ENCODE peak calls at places on chromosomes 12 and 14, in ten cellular contexts. B is hepatocyte, Q is pancreas, P is body of pancreas, C is Panc1, G is tibial artery, J is SK-N-SH, Z is heart right ventricle, U is heart left ventricle, H is prostate gland. S is an unnamed sample. For H3K4me1, the result is how much of the 10 kb centered on the place peaks cover.

GRCh38 chr14:96125536-96125935 is 79.1 kb upstream of the BDKRB2 start:
- DNase-seq in B (no peak), Q (no peak), P (peak), C (no peak), G (no peak), J (no peak), Z (no peak), U (no peak), H (no peak), S (no peak)

GRCh38 chr12:8911606-8912268 is 2.6 kb upstream of the PHC1 start:
- DNase-seq in B (no peak), Q (no peak), P (no peak), C (no peak), G (no peak), J (no peak), Z (no peak), U (no peak), H (no peak), S (no peak)

GRCh38 chr14:95265106-95266094 is 54.3 kb downstream of the CLMN start:
- DNase-seq in B (peak), Q (peak), P (peak), C (peak), G (no peak), J (no peak), Z (no peak), U (no peak), H (peak), S (no peak)

GRCh38 chr12:53825246-53826081 is 73.7 kb upstream of the CISTR start:
- DNase-seq in B (peak), Q (no peak), P (peak), C (peak), G (no peak), J (no peak), Z (no peak), U (no peak), H (no peak), S (no peak)

GRCh38 chr14:90281261-90281660 is 24.9 kb downstream of the PSMC1 start:
- DNase-seq in B (no peak), Q (no peak), P (no peak), C (no peak), G (no peak), J (no peak), Z (no peak), U (no peak), H (no peak), S (no peak)

GRCh38 chr14:85597701-85598100 is 67.8 kb downstream of the FLRT2 start:
- DNase-seq in B (no peak), Q (no peak), P (no peak), C (no peak), G (no peak), J (no peak), Z (no peak), U (no peak), H (no peak), S (no peak)

GRCh38 chr14:95319312-95320075 is at the start of gene CLMN:
- DNase-seq in B (peak), Q (peak), P (peak), C (no peak), G (no peak), J (peak), Z (peak), U (peak), H (peak), S (peak)

GRCh38 chr14:98219638-98220037 is 1052.4 kb downstream of the BCL11B start:
- DNase-seq in B (no peak), Q (no peak), P (no peak), C (no peak), G (no peak), J (no peak), Z (no peak), U (no peak), H (no peak), S (no peak)

GRCh38 chr12:3491938-3492867 is 1.2 kb downstream of the PRMT8 start:
- DNase-seq in B (peak), Q (peak), P (peak), C (no peak), G (no peak), J (peak), Z (peak), U (peak), H (peak), S (peak)

GRCh38 chr14:24327303-24327702 is 7.6 kb downstream of the ADCY4 start:
- DNase-seq in B (no peak), Q (no peak), P (no peak), C (no peak), G (no peak), J (no peak), Z (no peak), U (no peak), H (no peak), S (no peak)

GRCh38 chr14:68977137-68977740 is 1.9 kb downstream of the ACTN1 start:
- DNase-seq in B (no peak), Q (no peak), P (peak), C (no peak), G (peak), J (peak), Z (no peak), U (no peak), H (peak), S (no peak)

GRCh38 chr12:110279561-110279960 is 1.5 kb upstream of the ATP2A2 start:
- DNase-seq in B (no peak), Q (no peak), P (no peak), C (no peak), G (no peak), J (no peak), Z (no peak), U (no peak), H (no peak), S (no peak)

GRCh38 chr12:79689041-79689476 is 1.7 kb downstream of the PAWR start:
- DNase-seq in B (no peak), Q (no peak), P (no peak), C (no peak), G (no peak), J (no peak), Z (no peak), U (no peak), H (no peak), S (no peak)

GRCh38 chr12:126668538-126668937 is 1598.4 kb upstream of the TMEM132C start:
- DNase-seq in B (no peak), Q (no peak), P (no peak), C (no peak), G (no peak), J (no peak), Z (no peak), U (no peak), H (no peak), S (no peak)

GRCh38 chr12:12800406-12801180 is 12.6 kb upstream of the DDX47 start:
- DNase-seq in B (peak), Q (no peak), P (no peak), C (no peak), G (no peak), J (no peak), Z (no peak), U (no peak), H (no peak), S (no peak)

GRCh38 chr12:100437038-100437841 is 36.4 kb upstream of the NR1H4 start:
- DNase-seq in B (peak), Q (no peak), P (no peak), C (no peak), G (no peak), J (no peak), Z (no peak), U (no peak), H (no peak), S (no peak)

GRCh38 chr14:97380539-97380941 is 583.4 kb downstream of the VRK1 start:
- DNase-seq in B (peak), Q (no peak), P (no peak), C (no peak), G (no peak), J (no peak), Z (no peak), U (no peak), H (no peak), S (no peak)

GRCh38 chr12:111033281-111034147 is 113.1 kb upstream of the MYL2 start:
- DNase-seq in B (peak), Q (no peak), P (no peak), C (no peak), G (no peak), J (peak), Z (no peak), U (no peak), H (peak), S (no peak)

GRCh38 chr12:11652351-11653040 is 3.0 kb downstream of the ETV6 start:
- DNase-seq in B (peak), Q (no peak), P (no peak), C (no peak), G (peak), J (no peak), Z (peak), U (peak), H (peak), S (no peak)

GRCh38 chr12:11650697-11651281 is 1.3 kb downstream of the ETV6 start:
- DNase-seq in B (peak), Q (no peak), P (no peak), C (no peak), G (no peak), J (peak), Z (no peak), U (no peak), H (no peak), S (no peak)

GRCh38 chr12:11650279-11650696 is 814 bp downstream of the ETV6 start:
- DNase-seq in B (no peak), Q (peak), P (peak), C (no peak), G (no peak), J (peak), Z (peak), U (peak), H (peak), S (no peak)

GRCh38 chr12:11651377-11651776 is 1.9 kb downstream of the ETV6 start:
- DNase-seq in B (no peak), Q (no peak), P (no peak), C (no peak), G (no peak), J (no peak), Z (no peak), U (no peak), H (no peak), S (no peak)

DNA sequence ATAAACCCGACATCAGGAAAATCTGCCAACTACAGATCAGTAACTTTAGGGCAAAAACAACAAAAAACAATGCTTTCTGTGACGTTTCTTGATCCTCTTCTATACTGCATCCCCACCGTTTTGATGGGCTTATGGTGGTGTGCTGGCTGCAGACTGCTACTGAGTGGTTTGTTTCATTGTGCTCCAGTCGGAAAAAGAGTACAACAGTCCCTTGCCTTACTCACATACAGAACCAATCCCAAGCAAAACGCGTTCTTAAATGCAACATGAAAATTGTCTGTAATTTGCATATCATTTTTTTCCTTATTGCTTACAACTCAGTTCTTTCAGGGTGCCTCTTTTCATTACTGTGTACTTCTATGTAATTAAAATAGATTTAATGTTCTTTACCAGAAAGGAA is 2.3 kb downstream of the ETV6 start:
- DNase-seq in B (no peak), Q (no peak), P (no peak), C (no peak), G (no peak), J (no peak), Z (no peak), U (no peak), H (no peak), S (no peak)
- H3K4me1 ChIP-seq in B (under half), Q (under half), P (under half), C (under half), G (under half), J (under half), Z (under half), U (under half), H (under half), S (under half)

GRCh38 chr12:96106137-96106536 is 70.8 kb upstream of the LTA4H start:
- DNase-seq in B (no peak), Q (no peak), P (no peak), C (no peak), G (no peak), J (no peak), Z (no peak), U (no peak), H (no peak), S (no peak)

GRCh38 chr12:96112733-96113132 is 77.3 kb upstream of the LTA4H start:
- DNase-seq in B (peak), Q (peak), P (no peak), C (no peak), G (no peak), J (no peak), Z (no peak), U (no peak), H (no peak), S (no peak)

GRCh38 chr12:96107236-96107635 is 71.8 kb upstream of the LTA4H start:
- DNase-seq in B (no peak), Q (no peak), P (no peak), C (no peak), G (no peak), J (peak), Z (peak), U (peak), H (no peak), S (no peak)

GRCh38 chr12:96104566-96104965 is 69.2 kb upstream of the LTA4H start:
- DNase-seq in B (no peak), Q (no peak), P (no peak), C (no peak), G (no peak), J (no peak), Z (no peak), U (no peak), H (no peak), S (no peak)

GRCh38 chr12:96108321-96108720 is 72.9 kb upstream of the LTA4H start:
- DNase-seq in B (no peak), Q (peak), P (peak), C (no peak), G (peak), J (no peak), Z (peak), U (peak), H (no peak), S (no peak)
- H3K27ac ChIP-seq in B (no peak), Q (no peak), P (no peak), C (no peak), G (no peak), J (no peak), Z (peak), U (peak), H (no peak), S (peak)

DNA sequence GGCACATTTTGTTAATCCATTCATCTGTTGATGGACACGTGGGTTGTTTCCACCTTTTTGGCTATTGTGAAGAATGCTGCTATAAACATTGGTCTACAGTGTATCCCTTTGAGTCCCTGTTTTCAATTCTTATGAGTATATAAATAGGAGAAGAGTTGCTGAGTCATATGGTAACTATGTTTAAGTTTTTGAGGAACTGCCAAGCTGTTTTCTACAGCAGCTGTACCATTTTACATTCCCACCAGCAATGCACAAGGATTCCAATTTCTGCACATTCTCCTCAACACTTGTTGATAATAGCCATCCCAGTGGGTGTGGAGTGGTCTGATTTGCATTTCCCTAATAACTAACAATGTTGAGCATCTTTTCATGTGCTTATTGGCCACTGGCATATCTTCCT is 6.9 kb upstream of the SVOP start:
- DNase-seq in B (no peak), Q (no peak), P (no peak), C (no peak), G (no peak), J (no peak), Z (no peak), U (no peak), H (no peak), S (no peak)
- TF ChIP-seq CTCF in B (no peak), Q (no peak), P (no peak), C (no peak), G (no peak), J (no peak), Z (no peak), U (no peak), H (no peak), S (no peak)

GRCh38 chr12:1605129-1606020 is 11.0 kb upstream of the FBXL14 start:
- DNase-seq in B (peak), Q (peak), P (peak), C (peak), G (peak), J (peak), Z (peak), U (peak), H (peak), S (peak)
- H3K4me1 ChIP-seq in B (under half), Q (under half), P (under half), C (under half), G (under half), J (under half), Z (under half), U (under half), H (under half), S (under half)

GRCh38 chr14:42322486-42323284 is 716.0 kb downstream of the LRFN5 start:
- DNase-seq in B (no peak), Q (no peak), P (no peak), C (no peak), G (no peak), J (no peak), Z (no peak), U (no peak), H (no peak), S (no peak)

GRCh38 chr14:42323426-42323825 is 716.8 kb downstream of the LRFN5 start:
- DNase-seq in B (no peak), Q (no peak), P (no peak), C (no peak), G (no peak), J (no peak), Z (no peak), U (no peak), H (no peak), S (no peak)
- H3K27ac ChIP-seq in B (no peak), Q (no peak), P (no peak), C (no peak), G (no peak), J (no peak), Z (no peak), U (no peak), H (no peak), S (no peak)

GRCh38 chr14:50599700-50600444 is 39.9 kb downstream of the ATL1 start:
- DNase-seq in B (peak), Q (no peak), P (no peak), C (peak), G (no peak), J (peak), Z (no peak), U (no peak), H (no peak), S (no peak)
- TF ChIP-seq CTCF in B (peak), Q (peak), P (peak), C (peak), G (peak), J (peak), Z (peak), U (peak), H (peak), S (peak)

GRCh38 chr14:61570961-61571299 is 124.4 kb upstream of the HIF1A start:
- DNase-seq in B (no peak), Q (no peak), P (no peak), C (no peak), G (no peak), J (no peak), Z (no peak), U (no peak), H (no peak), S (no peak)
- H3K4me1 ChIP-seq in B (under half), Q (under half), P (under half), C (under half), G (under half), J (under half), Z (half or more), U (under half), H (under half), S (under half)

DNA sequence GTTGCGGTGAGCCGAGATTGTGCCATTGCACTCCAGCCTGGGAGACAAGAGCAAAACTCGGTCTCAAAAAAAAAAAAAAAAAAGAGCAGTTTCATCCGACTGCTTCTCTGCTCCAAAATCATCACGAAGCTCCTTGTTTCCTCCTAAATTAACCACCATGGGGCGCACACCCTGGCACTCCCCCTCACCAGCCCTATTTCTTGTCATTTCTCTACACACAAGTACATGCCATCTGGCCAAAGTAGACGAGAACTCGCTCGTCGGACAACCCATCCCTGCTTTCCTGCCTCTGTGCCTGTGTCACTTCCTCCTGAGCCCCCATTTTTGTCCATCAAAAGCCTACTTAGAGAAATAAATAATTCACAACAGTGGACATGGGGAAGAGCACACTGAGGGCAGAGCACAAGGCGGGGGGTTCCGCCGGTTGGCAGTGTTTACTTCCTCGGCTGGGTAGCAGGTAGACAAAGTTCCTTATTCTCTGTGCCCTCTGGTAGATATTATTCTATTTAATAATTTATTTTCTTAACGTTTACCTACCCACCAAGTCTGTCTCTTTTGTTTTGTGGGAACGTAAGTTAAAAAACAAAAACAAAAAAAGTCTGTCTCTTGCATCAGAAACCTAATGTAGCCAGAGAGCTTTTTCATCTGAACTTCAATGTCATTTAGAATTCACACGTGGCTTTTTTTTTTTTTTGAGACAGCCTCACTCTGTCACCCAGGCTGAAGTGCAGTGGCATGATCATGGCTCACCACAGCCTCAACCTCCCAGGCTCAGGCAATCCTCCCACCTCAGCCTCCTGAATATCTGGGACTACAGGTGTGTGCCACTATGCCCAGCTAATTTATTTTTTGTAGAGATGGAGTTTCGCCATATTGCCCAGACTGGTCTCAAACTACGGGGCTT is 6.0 kb downstream of the VPS37B start:
- DNase-seq in B (no peak), Q (no peak), P (no peak), C (no peak), G (no peak), J (no peak), Z (no peak), U (no peak), H (no peak), S (no peak)
- H3K27ac ChIP-seq in B (peak), Q (peak), P (peak), C (peak), G (peak), J (no peak), Z (peak), U (no peak), H (peak), S (peak)

DNA sequence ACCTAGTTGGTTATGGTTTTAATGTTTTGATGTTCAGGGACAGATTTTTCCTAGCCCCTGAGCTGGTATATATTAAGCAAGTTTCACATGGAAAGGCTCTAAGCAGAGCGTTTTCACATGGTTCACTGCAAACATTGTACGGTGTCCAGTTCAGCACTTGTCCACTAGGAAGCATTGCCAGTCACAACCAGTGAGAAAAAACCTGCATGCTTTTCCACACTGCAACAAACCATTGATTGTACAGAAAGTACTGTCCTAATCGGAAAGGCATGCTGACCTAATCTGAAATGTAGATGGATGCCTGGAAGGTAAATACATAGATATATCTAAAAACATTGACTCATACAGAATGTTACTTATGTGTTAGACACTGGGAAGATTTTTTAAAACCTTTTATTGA is 25.0 kb upstream of the NPAS3 start:
- DNase-seq in B (no peak), Q (no peak), P (no peak), C (no peak), G (no peak), J (peak), Z (no peak), U (no peak), H (no peak), S (no peak)
- TF ChIP-seq CTCF in B (no peak), Q (no peak), P (peak), C (no peak), G (no peak), J (peak), Z (peak), U (no peak), H (no peak), S (no peak)

S was measured in upper lobe of right lung.